ENCODE peak calls at places on chromosome 9, in four cellular contexts. One of them, this sample, is unnamed.

GRCh38 chr9:136400038-136400834 is at the start of gene SNAPC4:
- DNase-seq in activated CD4-positive, alpha-beta T cell treated with anti-CD3 and anti-CD28 coated beads for 48 hours: peak; percentile 90
- DNase-seq in non-pigmented ciliary epithelial cell: peak; percentile 8
- DNase-seq in CD8-positive, alpha-beta T cell: peak; percentile 79
- DNase-seq in this sample: peak; percentile 79

GRCh38 chr9:74777136-74777879 is 110.4 kb downstream of the TRPM6 start:
- DNase-seq in non-pigmented ciliary epithelial cell: no peak
- DNase-seq in activated CD4-positive, alpha-beta T cell treated with anti-CD3 and anti-CD28 coated beads for 48 hours: peak; percentile 79
- DNase-seq in CD8-positive, alpha-beta T cell: peak; percentile 57
- DNase-seq in this sample: peak; percentile 37

GRCh38 chr9:102225806-102226441 is 487.5 kb upstream of the GRIN3A start:
- DNase-seq in non-pigmented ciliary epithelial cell: no peak
- DNase-seq in activated CD4-positive, alpha-beta T cell treated with anti-CD3 and anti-CD28 coated beads for 48 hours: no peak
- DNase-seq in CD8-positive, alpha-beta T cell: no peak
- DNase-seq in this sample: no peak

GRCh38 chr9:114718801-114719221 is 36.8 kb upstream of the TEX48 start:
- DNase-seq in non-pigmented ciliary epithelial cell: no peak
- DNase-seq in activated CD4-positive, alpha-beta T cell treated with anti-CD3 and anti-CD28 coated beads for 48 hours: peak; percentile 95
- DNase-seq in CD8-positive, alpha-beta T cell: peak; percentile 61
- DNase-seq in this sample: peak; percentile 66

GRCh38 chr9:128421474-128422010 is 885 bp downstream of the CERCAM start:
- DNase-seq in non-pigmented ciliary epithelial cell: no peak
- DNase-seq in activated CD4-positive, alpha-beta T cell treated with anti-CD3 and anti-CD28 coated beads for 48 hours: no peak
- DNase-seq in CD8-positive, alpha-beta T cell: no peak
- DNase-seq in this sample: peak; percentile 56

GRCh38 chr9:29285818-29286217 is 1712.5 kb upstream of the C9orf72 start:
- DNase-seq in activated CD4-positive, alpha-beta T cell treated with anti-CD3 and anti-CD28 coated beads for 48 hours: no peak
- DNase-seq in CD8-positive, alpha-beta T cell: no peak
- DNase-seq in non-pigmented ciliary epithelial cell: no peak
- DNase-seq in this sample: no peak

GRCh38 chr9:116870566-116870965 is 183.5 kb downstream of the TRIM32 start:
- DNase-seq in non-pigmented ciliary epithelial cell: no peak
- DNase-seq in activated CD4-positive, alpha-beta T cell treated with anti-CD3 and anti-CD28 coated beads for 48 hours: no peak
- DNase-seq in CD8-positive, alpha-beta T cell: no peak
- DNase-seq in this sample: no peak

GRCh38 chr9:110427497-110428104 is 89.9 kb upstream of the TXNDC8 start:
- DNase-seq in non-pigmented ciliary epithelial cell: no peak
- DNase-seq in activated CD4-positive, alpha-beta T cell treated with anti-CD3 and anti-CD28 coated beads for 48 hours: peak; percentile 54
- DNase-seq in CD8-positive, alpha-beta T cell: no peak
- DNase-seq in this sample: peak; percentile 62

GRCh38 chr9:123356851-123357747 is 1.1 kb downstream of the CRB2 start:
- DNase-seq in CD8-positive, alpha-beta T cell: no peak
- DNase-seq in non-pigmented ciliary epithelial cell: no peak
- DNase-seq in activated CD4-positive, alpha-beta T cell treated with anti-CD3 and anti-CD28 coated beads for 48 hours: no peak
- DNase-seq in this sample: no peak

GRCh38 chr9:93665566-93666278 is 89.3 kb downstream of the PHF2 start:
- DNase-seq in activated CD4-positive, alpha-beta T cell treated with anti-CD3 and anti-CD28 coated beads for 48 hours: no peak
- DNase-seq in non-pigmented ciliary epithelial cell: no peak
- DNase-seq in CD8-positive, alpha-beta T cell: no peak
- DNase-seq in this sample: no peak

GRCh38 chr9:127862075-127863011 is 7.9 kb upstream of the ENG start:
- DNase-seq in non-pigmented ciliary epithelial cell: no peak
- DNase-seq in CD8-positive, alpha-beta T cell: peak; percentile 58
- DNase-seq in activated CD4-positive, alpha-beta T cell treated with anti-CD3 and anti-CD28 coated beads for 48 hours: no peak
- DNase-seq in this sample: no peak

GRCh38 chr9:113873926-113874325 is 2.2 kb upstream of the ZNF618 start:
- DNase-seq in activated CD4-positive, alpha-beta T cell treated with anti-CD3 and anti-CD28 coated beads for 48 hours: no peak
- DNase-seq in CD8-positive, alpha-beta T cell: no peak
- DNase-seq in non-pigmented ciliary epithelial cell: no peak
- DNase-seq in this sample: no peak

GRCh38 chr9:112731971-112732370 is 14.1 kb upstream of the INIP start:
- DNase-seq in non-pigmented ciliary epithelial cell: no peak
- DNase-seq in CD8-positive, alpha-beta T cell: no peak
- DNase-seq in activated CD4-positive, alpha-beta T cell treated with anti-CD3 and anti-CD28 coated beads for 48 hours: no peak
- DNase-seq in this sample: no peak

GRCh38 chr9:134547161-134548100 is 94.2 kb upstream of the COL5A1 start:
- DNase-seq in non-pigmented ciliary epithelial cell: no peak
- DNase-seq in CD8-positive, alpha-beta T cell: no peak
- DNase-seq in activated CD4-positive, alpha-beta T cell treated with anti-CD3 and anti-CD28 coated beads for 48 hours: no peak
- DNase-seq in this sample: no peak

This sample was measured in RPMI7951.